ENCODE peak calls at places on chromosomes 2 and 18, in four cellular contexts. H is RWPE1, W is tibial nerve, D is WTC11. N is an unnamed sample.
A peak's percentile ranks its signal among the peaks of the same experiment; 100 is the strongest.

GRCh38 chr2:148132400-148132799 is 111.5 kb downstream of the MBD5 start:
- DNase-seq in D (no peak), W (no peak), H (peak; percentile 38), N (no peak)

GRCh38 chr2:105143467-105144127 is 97.9 kb upstream of the GPR45 start:
- DNase-seq in W (no peak), D (peak; percentile 50), H (peak; percentile 36), N (peak; percentile 68)

GRCh38 chr18:66124394-66124793 is 373.6 kb downstream of the CDH7 start:
- DNase-seq in H (no peak), W (no peak), D (no peak), N (no peak)

GRCh38 chr2:230849633-230850357 is 14.9 kb upstream of the ITM2C start:
- DNase-seq in D (peak; percentile 95), W (peak; percentile 52), H (peak; percentile 54), N (peak; percentile 55)

GRCh38 chr2:197168705-197169104 is 141.9 kb downstream of the ANKRD44 start:
- DNase-seq in H (no peak), D (peak; percentile 87), W (peak; percentile 69), N (peak; percentile 71)

GRCh38 chr18:51639541-51639940 is 442.1 kb upstream of the MEX3C start:
- DNase-seq in D (no peak), H (no peak), W (no peak), N (no peak)

GRCh38 chr18:62555135-62555534 is 32.3 kb downstream of the ZCCHC2 start:
- DNase-seq in W (no peak), H (peak; percentile 83), D (no peak), N (no peak)

GRCh38 chr18:77059294-77059916 is 73.2 kb downstream of the MBP start:
- DNase-seq in H (peak; percentile 51), D (peak; percentile 52), W (peak; percentile 67), N (peak; percentile 34)

GRCh38 chr2:235048549-235048948 is 96.7 kb downstream of the SH3BP4 start:
- DNase-seq in W (no peak), H (no peak), D (no peak), N (no peak)

GRCh38 chr18:48956378-48956777 is 5.6 kb upstream of the SMAD7 start:
- DNase-seq in H (no peak), W (peak; percentile 57), D (no peak), N (no peak)

GRCh38 chr18:8428951-8429350 is 180.3 kb upstream of the RAB12 start:
- DNase-seq in W (no peak), H (no peak), D (no peak), N (no peak)

GRCh38 chr18:41767960-41768359 is 187.1 kb upstream of the PIK3C3 start:
- DNase-seq in H (peak; percentile 13), W (no peak), D (peak; percentile 10), N (no peak)

GRCh38 chr2:134657650-134658250 is 61.0 kb downstream of the TMEM163 start:
- DNase-seq in D (peak; percentile 60), W (no peak), H (no peak), N (no peak)

GRCh38 chr2:235724964-235725603 is 231.2 kb downstream of the AGAP1 start:
- DNase-seq in D (no peak), W (peak; percentile 66), H (no peak), N (no peak)

GRCh38 chr2:26609839-26610277 is 31.3 kb downstream of the CIB4 start:
- DNase-seq in W (no peak), H (no peak), D (no peak), N (no peak)

GRCh38 chr2:39411186-39411944 is 25.7 kb downstream of the MAP4K3 start:
- DNase-seq in W (no peak), H (peak; percentile 52), D (no peak), N (no peak)

GRCh38 chr18:57816208-57816999 is 13.3 kb upstream of the ATP8B1 start:
- DNase-seq in D (no peak), W (no peak), H (no peak), N (no peak)

GRCh38 chr2:73877071-73877802 is 15.6 kb upstream of the ACTG2 start:
- DNase-seq in H (no peak), D (no peak), W (no peak), N (no peak)

GRCh38 chr2:201965550-201965949 is 68.1 kb upstream of the FZD7 start:
- DNase-seq in W (no peak), H (no peak), D (no peak), N (no peak)

GRCh38 chr2:43300781-43301586 is 74.6 kb upstream of the ZFP36L2 start:
- DNase-seq in H (peak; percentile 36), D (no peak), W (no peak), N (no peak)

GRCh38 chr2:54139210-54139609 is 23.8 kb downstream of the ACYP2 start:
- DNase-seq in D (no peak), H (no peak), W (no peak), N (no peak)

GRCh38 chr2:102063360-102063947 is 71.7 kb downstream of the IL1R2 start:
- DNase-seq in H (no peak), W (peak; percentile 66), D (no peak), N (no peak)

GRCh38 chr2:101306410-101306809 is 2.1 kb downstream of the RNF149 start:
- DNase-seq in W (no peak), D (no peak), H (no peak), N (no peak)

GRCh38 chr18:43161528-43161927 is 46.0 kb upstream of the RIT2 start:
- DNase-seq in D (no peak), H (no peak), W (no peak), N (no peak)

GRCh38 chr2:231124833-231125232 is at the start of gene HTR2B:
- DNase-seq in W (peak; percentile 12), D (no peak), H (no peak), N (no peak)

GRCh38 chr2:27312152-27312551 is 3.9 kb upstream of the UCN start:
- DNase-seq in W (no peak), H (no peak), D (no peak), N (no peak)

GRCh38 chr2:11589316-11589940 is 55.6 kb downstream of the GREB1 start:
- DNase-seq in W (no peak), H (no peak), D (peak; percentile 40), N (no peak)
- TF ChIP-seq CTCF in W (no peak), H (no peak), D (peak; percentile 20), N (no peak)

GRCh38 chr2:128531856-128532255 is 213.2 kb upstream of the HS6ST1 start:
- DNase-seq in D (no peak), H (no peak), W (no peak), N (no peak)
- TF ChIP-seq CTCF in D (no peak), H (no peak), W (no peak), N (no peak)

GRCh38 chr2:224039080-224039769 is at the start of gene SERPINE2:
- DNase-seq in D (peak; percentile 68), W (peak; percentile 13), H (peak; percentile 77), N (peak; percentile 79)
- TF ChIP-seq CTCF in D (no peak), W (peak; percentile 46), H (peak; percentile 69), N (peak; percentile 8)

DNA sequence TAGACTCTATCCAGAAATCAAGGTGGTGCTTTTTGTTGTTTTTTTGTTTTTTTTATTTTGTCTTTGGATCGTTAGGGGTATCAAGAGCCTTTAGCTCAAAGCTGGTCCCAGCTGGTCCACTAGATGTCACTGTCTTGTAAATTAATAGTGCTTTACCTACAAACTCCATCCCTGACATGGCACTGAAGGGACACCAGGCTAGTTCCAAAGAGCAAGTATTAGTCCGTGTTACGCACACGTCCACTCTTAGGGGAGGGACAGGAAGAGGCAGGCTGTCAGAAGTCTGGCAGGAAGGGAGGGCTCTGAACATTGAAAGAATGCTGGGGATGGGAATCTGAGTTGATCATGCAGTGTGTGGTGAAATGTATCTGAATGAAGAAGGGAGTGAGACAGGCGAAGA is 85.9 kb upstream of the CCBE1 start:
- DNase-seq in H (no peak), W (peak; percentile 26), D (peak; percentile 42), N (peak; percentile 16)
- TF ChIP-seq CTCF in H (peak; percentile 60), W (no peak), D (no peak), N (peak; percentile 39)

DNA sequence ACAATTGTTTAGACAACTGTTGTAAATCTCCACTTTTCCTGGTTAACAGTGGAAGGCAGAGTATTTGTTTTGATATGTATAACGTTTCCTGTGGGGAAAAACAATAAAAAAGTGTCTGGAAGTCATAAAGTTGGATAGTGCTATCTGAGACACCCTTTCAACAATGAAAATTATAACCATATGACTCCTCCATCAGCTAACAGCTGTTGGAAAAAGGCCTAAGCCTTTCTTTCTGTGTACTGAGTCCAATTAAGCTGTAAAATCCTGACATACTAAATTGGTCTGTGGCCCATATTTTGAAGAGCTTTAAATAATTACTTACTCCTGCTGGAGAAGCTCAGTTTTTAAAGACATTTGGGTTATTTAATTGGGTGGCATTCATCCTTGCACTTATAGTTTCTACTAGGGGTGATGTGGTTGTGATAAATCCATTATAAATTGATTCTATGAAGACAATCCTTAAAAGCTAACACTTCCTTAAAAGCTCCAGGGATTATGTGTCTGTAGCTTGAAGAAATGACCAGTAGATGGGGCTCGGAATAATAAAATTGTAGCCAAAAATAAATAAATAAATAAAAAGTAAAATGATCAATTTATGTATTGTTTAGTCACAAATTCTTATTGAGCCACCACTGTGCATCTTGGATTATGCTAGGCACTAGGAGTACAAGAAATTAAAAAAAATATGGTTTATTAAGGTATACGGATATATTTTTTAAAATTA is 698.2 kb upstream of the NXPH2 start:
- DNase-seq in W (no peak), D (no peak), H (peak; percentile 1), N (no peak)
- TF ChIP-seq CTCF in W (no peak), D (no peak), H (no peak), N (no peak)

GRCh38 chr2:29786361-29786760 is 135.0 kb downstream of the ALK start:
- DNase-seq in D (no peak), H (no peak), W (no peak), N (no peak)

GRCh38 chr2:29782087-29782486 is 139.3 kb downstream of the ALK start:
- DNase-seq in H (no peak), W (no peak), D (no peak), N (no peak)

GRCh38 chr2:29782531-29782930 is 138.9 kb downstream of the ALK start:
- DNase-seq in H (no peak), W (no peak), D (no peak), N (peak; percentile 21)

GRCh38 chr2:29788066-29788465 is 133.3 kb downstream of the ALK start:
- DNase-seq in H (no peak), D (no peak), W (no peak), N (no peak)

DNA sequence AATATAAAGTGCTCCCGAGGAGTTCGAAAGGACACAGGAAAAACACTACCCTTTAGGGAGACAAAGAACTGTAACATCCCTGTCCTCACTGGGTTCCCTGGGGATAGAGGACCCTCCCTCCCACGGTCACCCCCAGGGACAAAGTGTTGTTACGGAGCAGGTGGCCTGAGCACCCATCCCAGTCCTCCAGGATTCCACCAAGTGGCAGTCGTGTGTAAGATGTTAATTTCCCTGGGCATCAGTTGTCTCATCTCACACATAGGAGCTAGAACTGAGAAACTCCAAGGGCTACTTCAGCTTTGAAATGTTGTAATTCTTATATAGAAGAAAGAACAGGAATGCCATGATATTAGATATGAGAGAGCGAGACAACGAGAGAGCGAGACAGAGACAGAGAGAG is 137.7 kb downstream of the ALK start:
- DNase-seq in H (no peak), W (no peak), D (no peak), N (no peak)
- TF ChIP-seq CTCF in H (no peak), W (no peak), D (no peak), N (no peak)

N was measured in nephron progenitor cell.